ENCODE peak calls at places on chromosomes 5 and 9, in ten cellular contexts. Y is cardiac fibroblast, V is transverse colon, Z is AG04450, N is OCI-LY7, S is A549, L is fibroblast of lung, B is DND-41, U is foreskin fibroblast, E is fibroblast of pulmonary artery. I is an unnamed sample.
A peak's percentile ranks its signal among the peaks of the same experiment; 100 is the strongest.

GRCh38 chr5:71794061-71794695 is 75.1 kb downstream of the CARTPT start:
- DNase-seq in Y (no peak), V (no peak), Z (no peak), N (no peak), S (no peak), L (no peak), B (no peak), U (no peak), E (no peak), I (no peak)

GRCh38 chr5:90289837-90290236 is 119.7 kb downstream of the CETN3 start:
- DNase-seq in Y (peak; percentile 17), V (no peak), Z (no peak), N (no peak), S (no peak), L (peak; percentile 15), B (no peak), U (peak; percentile 2), E (peak; percentile 33), I (no peak)

GRCh38 chr5:7754997-7755596 is 95.8 kb downstream of the CFAP90 start:
- DNase-seq in Y (peak; percentile 23), V (peak; percentile 55), Z (no peak), N (peak; percentile 53), S (peak; percentile 72), L (peak; percentile 2), B (peak; percentile 52), U (peak; percentile 28), E (peak; percentile 27), I (peak; percentile 26)

GRCh38 chr5:81789033-81789432 is 38.1 kb upstream of the SSBP2 start:
- DNase-seq in Y (peak; percentile 29), V (no peak), Z (no peak), N (no peak), S (no peak), L (peak; percentile 59), B (no peak), U (peak; percentile 65), E (peak; percentile 39), I (no peak)

GRCh38 chr5:176427971-176428370 is 11.6 kb upstream of the CLTB start:
- DNase-seq in Y (peak; percentile 26), V (no peak), Z (no peak), N (no peak), S (peak; percentile 61), L (peak; percentile 51), B (no peak), U (peak; percentile 64), E (peak; percentile 37), I (no peak)

GRCh38 chr5:31122998-31123950 is 70.2 kb upstream of the CDH6 start:
- DNase-seq in Y (no peak), V (no peak), Z (peak; percentile 30), N (no peak), S (no peak), L (no peak), B (no peak), U (no peak), E (no peak), I (no peak)

GRCh38 chr9:81146684-81147337 is 542.5 kb downstream of the TLE1 start:
- DNase-seq in Y (no peak), V (no peak), Z (no peak), N (no peak), S (peak; percentile 19), L (peak; percentile 18), B (peak; percentile 44), U (peak; percentile 65), E (peak; percentile 4), I (peak; percentile 81)

GRCh38 chr5:74903165-74903787 is 37.1 kb upstream of the FAM169A start:
- DNase-seq in Y (no peak), V (peak; percentile 71), Z (no peak), N (no peak), S (peak; percentile 57), L (no peak), B (no peak), U (no peak), E (peak; percentile 3), I (no peak)

GRCh38 chr5:170945275-170945674 is 83.5 kb downstream of the RANBP17 start:
- DNase-seq in Y (no peak), V (no peak), Z (no peak), N (no peak), S (no peak), L (no peak), B (no peak), U (no peak), E (no peak), I (no peak)

GRCh38 chr5:113336975-113337374 is 97.8 kb downstream of the TSSK1B start:
- DNase-seq in Y (peak; percentile 92), V (no peak), Z (no peak), N (peak; percentile 23), S (peak; percentile 51), L (peak; percentile 70), B (peak; percentile 64), U (peak; percentile 78), E (peak; percentile 90), I (peak; percentile 29)

GRCh38 chr5:138659121-138659520 is 83.9 kb upstream of the HSPA9 start:
- DNase-seq in Y (no peak), V (no peak), Z (no peak), N (no peak), S (no peak), L (no peak), B (no peak), U (no peak), E (no peak), I (no peak)

GRCh38 chr5:172451771-172452197 is 2.5 kb downstream of the SH3PXD2B start:
- DNase-seq in Y (peak; percentile 79), V (peak; percentile 42), Z (no peak), N (no peak), S (peak; percentile 39), L (peak; percentile 86), B (no peak), U (peak; percentile 87), E (peak; percentile 82), I (no peak)
- H3K4me3 ChIP-seq in Y (peak overlapping the region; percentile 96), V (peak overlapping the region; percentile 88), Z (peak overlapping the region; percentile 28), N (no peak overlapping the region), S (no peak overlapping the region), L (peak overlapping the region; percentile 98), B (no peak overlapping the region), U (no peak overlapping the region), E (peak overlapping the region; percentile 99), I (no peak overlapping the region)

DNA sequence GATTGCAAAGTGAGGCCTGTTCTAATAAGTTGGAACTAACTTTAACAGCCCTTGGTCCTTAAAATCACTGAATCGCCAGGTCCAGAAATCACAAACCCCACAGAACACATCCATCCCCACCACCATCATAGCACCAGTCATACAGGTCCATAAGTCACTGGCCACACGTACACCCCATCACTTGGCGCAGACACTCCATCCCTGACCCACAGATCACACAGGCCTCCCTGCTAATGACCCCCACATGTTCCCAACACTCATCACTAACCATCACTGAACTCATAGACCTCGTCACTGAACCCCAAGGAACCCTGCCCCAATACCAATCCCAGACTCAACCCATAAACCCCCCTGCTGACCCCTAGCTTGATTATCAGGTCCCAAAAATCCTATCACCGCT is 41.2 kb upstream of the ZNF300 start:
- DNase-seq in Y (peak; percentile 3), V (no peak), Z (no peak), N (no peak), S (no peak), L (peak; percentile 38), B (no peak), U (peak; percentile 29), E (peak; percentile 9), I (no peak)
- H3K4me3 ChIP-seq in Y (peak overlapping the region; percentile 66), V (peak overlapping the region; percentile 50), Z (peak overlapping the region; percentile 49), N (no peak overlapping the region), S (no peak overlapping the region), L (peak overlapping the region; percentile 85), B (no peak overlapping the region), U (peak overlapping the region; percentile 44), E (peak overlapping the region; percentile 72), I (no peak overlapping the region)

GRCh38 chr5:80387063-80387768 is 20.6 kb upstream of the ZFYVE16 start:
- DNase-seq in Y (no peak), V (no peak), Z (no peak), N (no peak), S (no peak), L (no peak), B (no peak), U (no peak), E (no peak), I (no peak)
- H3K4me3 ChIP-seq in Y (no peak overlapping the region), V (no peak overlapping the region), Z (no peak overlapping the region), N (no peak overlapping the region), S (no peak overlapping the region), L (no peak overlapping the region), B (no peak overlapping the region), U (no peak overlapping the region), E (no peak overlapping the region), I (no peak overlapping the region)

DNA sequence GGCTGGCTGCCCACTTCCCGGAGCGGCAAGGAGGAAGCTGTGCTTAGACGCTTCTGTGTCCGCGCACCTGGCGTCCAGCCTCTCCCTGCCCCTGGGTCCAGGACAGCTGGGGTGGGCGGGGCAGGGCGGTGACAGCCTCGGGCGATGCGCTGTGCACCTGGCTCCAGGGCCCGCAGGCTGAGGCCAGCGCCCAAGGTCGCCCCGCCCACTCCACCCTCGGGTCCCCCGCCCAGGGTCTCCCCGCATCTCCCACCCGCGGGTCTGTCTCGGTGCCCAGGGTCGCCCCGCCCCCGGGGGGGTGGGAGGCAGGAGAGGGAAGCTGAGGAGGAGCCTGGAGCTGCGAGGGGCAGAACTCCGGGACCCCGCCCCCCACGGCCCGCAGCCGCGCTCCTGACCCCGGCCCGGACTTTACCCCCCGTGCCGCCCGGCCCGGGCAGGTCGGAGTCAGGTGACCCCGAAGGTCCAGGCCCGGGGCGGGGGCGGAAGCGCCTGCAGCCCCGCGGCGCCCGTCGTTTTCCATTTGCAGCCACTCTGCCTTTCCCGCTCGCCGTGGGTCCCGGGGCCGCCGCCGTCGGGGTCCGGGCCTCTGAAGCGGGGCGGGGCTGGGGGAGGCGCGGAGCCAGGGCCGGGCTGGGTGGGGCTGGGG is at the start of gene ENTPD8:
- DNase-seq in Y (no peak), V (peak; percentile 89), Z (no peak), N (no peak), S (peak; percentile 66), L (no peak), B (no peak), U (no peak), E (no peak), I (no peak)
- H3K4me3 ChIP-seq in Y (no peak within 1 kb of the TSS), V (peak within 1 kb of the TSS; percentile 43), Z (peak within 1 kb of the TSS; percentile 32), N (no peak within 1 kb of the TSS), S (peak within 1 kb of the TSS; percentile 59), L (no peak within 1 kb of the TSS), B (no peak within 1 kb of the TSS), U (peak within 1 kb of the TSS; percentile 35), E (peak within 1 kb of the TSS; percentile 33), I (no peak within 1 kb of the TSS)

GRCh38 chr5:107593009-107593408 is 77.7 kb downstream of the EFNA5 start:
- DNase-seq in Y (no peak), V (no peak), Z (no peak), N (no peak), S (no peak), L (no peak), B (no peak), U (peak; percentile 18), E (no peak), I (no peak)

GRCh38 chr5:107594253-107595045 is 76.3 kb downstream of the EFNA5 start:
- DNase-seq in Y (peak; percentile 32), V (peak; percentile 37), Z (no peak), N (no peak), S (no peak), L (peak; percentile 19), B (no peak), U (peak; percentile 28), E (no peak), I (no peak)

GRCh38 chr5:107592515-107592914 is 78.2 kb downstream of the EFNA5 start:
- DNase-seq in Y (no peak), V (no peak), Z (no peak), N (no peak), S (no peak), L (no peak), B (no peak), U (peak; percentile 8), E (no peak), I (no peak)

GRCh38 chr5:107589520-107590193 is 81.1 kb downstream of the EFNA5 start:
- DNase-seq in Y (no peak), V (no peak), Z (no peak), N (no peak), S (no peak), L (no peak), B (no peak), U (no peak), E (no peak), I (no peak)
- H3K4me3 ChIP-seq in Y (no peak overlapping the region), V (no peak overlapping the region), Z (no peak overlapping the region), N (no peak overlapping the region), S (no peak overlapping the region), L (no peak overlapping the region), B (no peak overlapping the region), U (no peak overlapping the region), E (no peak overlapping the region), I (no peak overlapping the region)

I was measured in Jurkat, Clone E6-1.